ENCODE peak calls at places on chromosomes 7 and 10, in ten cellular contexts. J, I, G, P, L, D, Y, V, Z and U are unnamed samples.
A peak's percentile ranks its signal among the peaks of the same experiment; 100 is the strongest.

GRCh38 chr7:151249034-151249731 is 689 bp upstream of the SMARCD3 start:
- DNase-seq in Z (no peak), J (no peak), P (no peak), V (peak; percentile 63), Y (peak; percentile 51), I (peak; percentile 59), L (peak; percentile 63), D (peak; percentile 58), G (peak; percentile 72), U (no peak)

GRCh38 chr7:135755351-135755753 is 6.7 kb upstream of the FAM180A start:
- DNase-seq in Y (no peak), D (no peak), I (no peak), L (no peak), V (peak; percentile 48), Z (no peak), J (no peak), G (peak; percentile 52), P (no peak), U (no peak)

GRCh38 chr7:137970263-137970975 is 31.5 kb downstream of the CREB3L2 start:
- DNase-seq in Y (peak; percentile 56), Z (peak; percentile 80), D (no peak), I (peak; percentile 85), V (peak; percentile 42), L (no peak), G (peak; percentile 57), J (no peak), P (no peak), U (no peak)

GRCh38 chr7:147497246-147497645 is 1093.3 kb upstream of the C7orf33 start:
- DNase-seq in L (no peak), Y (no peak), D (no peak), P (no peak), V (no peak), Z (no peak), I (no peak), G (no peak), J (no peak), U (no peak)

GRCh38 chr7:33678675-33679335 is 226.5 kb upstream of the BMPER start:
- DNase-seq in G (no peak), Z (no peak), D (no peak), P (no peak), L (no peak), V (no peak), I (no peak), J (no peak), Y (no peak), U (peak; percentile 26)

GRCh38 chr10:101835406-101835805 is 8.2 kb downstream of the KCNIP2 start:
- DNase-seq in D (no peak), V (no peak), L (peak; percentile 26), Y (no peak), J (no peak), G (no peak), P (no peak), I (no peak), Z (no peak), U (no peak)

GRCh38 chr10:110495731-110496552 is 1.8 kb upstream of the DUSP5 start:
- DNase-seq in Y (peak; percentile 42), G (peak; percentile 39), Z (no peak), J (no peak), I (peak; percentile 93), V (peak; percentile 45), P (no peak), D (peak; percentile 57), L (peak; percentile 65), U (no peak)

GRCh38 chr10:71840177-71840711 is 10.8 kb downstream of the PSAP start:
- DNase-seq in I (peak; percentile 96), P (no peak), D (peak; percentile 90), G (peak; percentile 68), Y (peak; percentile 62), V (peak; percentile 76), J (no peak), Z (no peak), L (peak; percentile 71), U (no peak)

GRCh38 chr7:131057015-131057518 is 270.6 kb upstream of the MKLN1 start:
- DNase-seq in Z (no peak), P (no peak), Y (no peak), G (no peak), I (peak; percentile 86), L (no peak), V (peak; percentile 38), D (no peak), J (peak; percentile 89), U (no peak)

GRCh38 chr7:113891828-113892227 is 27.0 kb downstream of the PPP1R3A start:
- DNase-seq in P (no peak), J (no peak), I (peak; percentile 56), Y (no peak), Z (no peak), G (no peak), V (no peak), L (no peak), D (no peak), U (no peak)

GRCh38 chr7:826230-826905 is 5.9 kb upstream of the SUN1 start:
- DNase-seq in D (no peak), J (no peak), L (no peak), P (no peak), Y (no peak), I (no peak), V (no peak), G (no peak), Z (no peak), U (no peak)

GRCh38 chr7:825386-825785 is 6.9 kb upstream of the SUN1 start:
- DNase-seq in Y (no peak), P (no peak), I (peak; percentile 74), G (no peak), J (no peak), Z (no peak), L (no peak), V (no peak), D (no peak), U (no peak)

GRCh38 chr7:823639-824038 is 8.6 kb upstream of the SUN1 start:
- DNase-seq in P (no peak), D (no peak), J (no peak), G (no peak), I (no peak), Y (no peak), Z (no peak), L (no peak), V (no peak), U (no peak)

GRCh38 chr7:824106-824505 is 8.2 kb upstream of the SUN1 start:
- DNase-seq in J (no peak), G (no peak), D (no peak), I (no peak), Z (no peak), V (no peak), L (no peak), P (no peak), Y (no peak), U (no peak)

GRCh38 chr7:824664-825063 is 7.6 kb upstream of the SUN1 start:
- DNase-seq in V (no peak), Z (no peak), Y (no peak), P (no peak), G (no peak), I (no peak), D (no peak), J (no peak), L (no peak), U (no peak)
- H3K27ac ChIP-seq in V (peak overlapping the region; percentile 56), Z (peak overlapping the region; percentile 64), Y (peak overlapping the region; percentile 72), P (no peak overlapping the region), G (peak overlapping the region; percentile 95), I (peak overlapping the region; percentile 78), D (no peak overlapping the region), J (no peak overlapping the region), L (peak overlapping the region; percentile 66), U (peak overlapping the region; percentile 91)

GRCh38 chr10:31320598-31321211 is 1.7 kb downstream of the ZEB1 start:
- DNase-seq in V (peak; percentile 64), I (peak; percentile 59), Y (peak; percentile 48), D (peak; percentile 47), P (no peak), J (peak; percentile 43), L (peak; percentile 60), Z (peak; percentile 78), G (peak; percentile 53), U (no peak)
- H3K27ac ChIP-seq in V (peak overlapping the region; percentile 96), I (peak overlapping the region; percentile 97), Y (peak overlapping the region; percentile 97), D (no peak overlapping the region), P (peak overlapping the region; percentile 6), J (peak overlapping the region; percentile 69), L (peak overlapping the region; percentile 97), Z (peak overlapping the region; percentile 89), G (peak overlapping the region; percentile 98), U (peak overlapping the region; percentile 98)

GRCh38 chr10:112959207-112959838 is 9.3 kb downstream of the TCF7L2 start:
- DNase-seq in I (peak; percentile 39), V (no peak), L (no peak), Y (no peak), D (no peak), P (no peak), Z (no peak), G (no peak), J (no peak), U (no peak)
- H3K27ac ChIP-seq in I (peak overlapping the region; percentile 21), V (no peak overlapping the region), L (no peak overlapping the region), Y (no peak overlapping the region), D (no peak overlapping the region), P (no peak overlapping the region), Z (no peak overlapping the region), G (no peak overlapping the region), J (no peak overlapping the region), U (no peak overlapping the region)

GRCh38 chr10:119543814-119544642 is 1.5 kb upstream of the RGS10 start:
- DNase-seq in Y (no peak), I (no peak), P (no peak), G (no peak), J (no peak), L (no peak), V (no peak), Z (no peak), D (peak; percentile 54), U (no peak)

GRCh38 chr10:119541459-119542356 is 811 bp downstream of the RGS10 start:
- DNase-seq in L (peak; percentile 66), P (no peak), J (no peak), V (peak; percentile 21), D (peak; percentile 55), Z (no peak), Y (no peak), I (no peak), G (peak; percentile 32), U (no peak)

GRCh38 chr10:119542357-119542989 is at the start of gene RGS10:
- DNase-seq in I (peak; percentile 72), J (no peak), P (no peak), Z (peak; percentile 85), D (peak; percentile 84), G (peak; percentile 84), L (peak; percentile 93), V (peak; percentile 60), Y (peak; percentile 79), U (no peak)

GRCh38 chr10:119545310-119545709 is 2.8 kb upstream of the RGS10 start:
- DNase-seq in D (no peak), I (no peak), Y (no peak), V (no peak), Z (no peak), L (no peak), J (no peak), P (no peak), G (no peak), U (no peak)

DNA sequence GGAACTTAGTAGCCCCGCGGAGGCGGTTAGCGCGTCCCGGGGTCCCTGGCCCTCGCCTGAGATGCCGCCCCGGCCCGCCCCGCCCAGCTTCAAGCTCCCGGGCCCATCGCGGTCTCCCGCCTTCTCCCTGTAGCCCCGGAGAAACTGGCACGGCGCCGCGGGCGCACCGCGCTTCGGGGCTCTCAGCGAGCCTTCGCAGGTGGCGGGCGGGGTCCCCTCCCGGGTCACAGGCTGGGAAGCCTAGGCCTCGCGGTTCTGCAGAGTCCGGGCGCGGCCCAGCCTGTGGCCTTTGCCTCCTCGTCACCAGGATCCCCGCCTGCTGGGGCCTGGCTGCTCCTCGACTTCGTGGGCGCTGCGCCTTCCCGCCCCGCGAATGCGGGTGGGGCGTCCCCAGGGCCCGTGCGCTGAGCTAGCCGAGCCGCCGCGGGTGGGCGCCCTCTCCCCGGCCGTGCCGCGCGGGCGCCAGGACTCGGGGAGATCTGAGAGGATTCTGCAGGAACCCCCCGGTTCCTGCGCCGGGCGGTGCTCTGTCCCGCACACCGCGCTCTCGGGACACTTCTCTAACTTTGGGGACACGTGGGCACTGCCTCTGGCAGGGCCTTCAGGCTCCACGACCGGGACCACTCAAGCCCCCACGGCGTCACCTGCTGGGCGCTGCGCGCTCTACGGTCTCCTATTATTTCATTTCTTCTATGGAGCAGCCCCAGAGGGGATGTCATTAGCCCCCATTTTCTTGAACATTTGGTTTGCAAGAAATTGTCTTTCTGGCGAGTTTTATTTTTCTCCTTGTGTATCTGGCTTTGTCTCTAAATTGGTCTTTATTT is 683 bp upstream of the RGS10 start:
- DNase-seq in V (peak; percentile 54), P (no peak), G (peak; percentile 61), J (peak; percentile 39), I (peak; percentile 49), D (no peak), L (peak; percentile 84), Y (peak; percentile 48), Z (no peak), U (no peak)
- H3K27ac ChIP-seq in V (peak overlapping the region; percentile 45), P (peak overlapping the region; percentile 19), G (peak overlapping the region; percentile 65), J (no peak overlapping the region), I (peak overlapping the region; percentile 43), D (no peak overlapping the region), L (peak overlapping the region; percentile 81), Y (peak overlapping the region; percentile 78), Z (peak overlapping the region; percentile 68), U (peak overlapping the region; percentile 77)